ENCODE peak calls at places on chromosome 12, in nine cellular contexts. A, S, N, V, L, O, K, Y and Q are unnamed samples.

GRCh38 chr12:118101051-118101450 is 2.8 kb downstream of the VSIG10 start:
- DNase-seq in L (no peak), S (no peak), V (no peak), A (no peak), Y (no peak), O (no peak), K (no peak), N (no peak), Q (no peak)

GRCh38 chr12:27319394-27319793 is 13.2 kb upstream of the BMAL2 start:
- DNase-seq in N (no peak), S (no peak), A (no peak), Y (peak; percentile 76), V (no peak), L (no peak), K (no peak), O (no peak), Q (no peak)

GRCh38 chr12:102010265-102010994 is 51.4 kb downstream of the WASHC3 start:
- DNase-seq in Y (no peak), A (no peak), S (no peak), O (no peak), L (no peak), K (no peak), V (no peak), N (no peak), Q (no peak)

GRCh38 chr12:41745593-41745992 is 399.1 kb downstream of the GXYLT1 start:
- DNase-seq in N (no peak), A (no peak), Y (no peak), O (no peak), S (no peak), K (peak; percentile 74), V (no peak), L (no peak), Q (no peak)

GRCh38 chr12:52992699-52993557 is 13.3 kb upstream of the EIF4B start:
- DNase-seq in L (no peak), O (no peak), V (no peak), A (no peak), S (no peak), Y (peak; percentile 73), N (no peak), K (peak; percentile 81), Q (no peak)

GRCh38 chr12:104316936-104317335 is 13.4 kb downstream of the EID3 start:
- DNase-seq in N (no peak), Y (no peak), K (no peak), V (no peak), L (no peak), O (no peak), S (no peak), A (no peak), Q (no peak)

GRCh38 chr12:89889051-89889450 is 180.4 kb upstream of the ATP2B1 start:
- DNase-seq in K (no peak), Y (peak; percentile 64), V (no peak), S (no peak), A (no peak), O (no peak), L (no peak), N (no peak), Q (no peak)

GRCh38 chr12:43338848-43339526 is 213.0 kb downstream of the ADAMTS20 start:
- DNase-seq in L (no peak), S (no peak), K (peak; percentile 82), N (peak; percentile 76), A (no peak), Y (peak; percentile 82), O (no peak), V (no peak), Q (no peak)

GRCh38 chr12:107328442-107329133 is 235.2 kb upstream of the CRY1 start:
- DNase-seq in V (no peak), L (peak; percentile 68), N (no peak), K (peak; percentile 50), Y (no peak), A (no peak), O (no peak), S (no peak), Q (no peak)

GRCh38 chr12:3336606-3337311 is 154.2 kb upstream of the PRMT8 start:
- DNase-seq in Y (no peak), A (no peak), N (no peak), S (no peak), V (peak; percentile 81), L (no peak), O (no peak), K (no peak), Q (no peak)

GRCh38 chr12:68665016-68665569 is 21.7 kb upstream of the NUP107 start:
- DNase-seq in O (no peak), V (no peak), L (no peak), K (no peak), S (no peak), Y (no peak), A (no peak), N (no peak), Q (no peak)

GRCh38 chr12:77723308-77723707 is 107.4 kb upstream of the NAV3 start:
- DNase-seq in L (no peak), O (no peak), S (peak; percentile 6), K (no peak), V (no peak), N (no peak), Y (no peak), A (no peak), Q (no peak)

GRCh38 chr12:107319536-107320030 is 226.2 kb upstream of the CRY1 start:
- DNase-seq in O (no peak), N (no peak), V (no peak), A (no peak), L (peak; percentile 22), K (no peak), S (peak; percentile 15), Y (no peak), Q (no peak)

GRCh38 chr12:127293507-127294310 is 973.3 kb upstream of the TMEM132C start:
- DNase-seq in Y (peak; percentile 80), N (peak; percentile 41), L (peak; percentile 39), A (no peak), V (peak; percentile 63), O (peak; percentile 27), K (peak; percentile 96), S (peak; percentile 11), Q (no peak)

GRCh38 chr12:121255433-121255832 is 41.1 kb downstream of the CAMKK2 start:
- DNase-seq in N (no peak), Y (no peak), L (no peak), S (no peak), A (no peak), O (no peak), K (no peak), V (no peak), Q (no peak)

GRCh38 chr12:128524439-128524838 is 257.5 kb downstream of the TMEM132C start:
- DNase-seq in V (no peak), K (no peak), S (no peak), O (no peak), N (no peak), A (no peak), Y (no peak), L (no peak), Q (no peak)

GRCh38 chr12:95473947-95474817 is at the start of gene METAP2:
- DNase-seq in L (peak; percentile 94), A (peak; percentile 96), N (peak; percentile 96), O (peak; percentile 92), S (peak; percentile 97), V (peak; percentile 98), K (peak; percentile 100), Y (peak; percentile 96), Q (peak; percentile 88)